ENCODE peak calls at places on chromosomes 3 and 15, in four cellular contexts. One of them, this sample, is unnamed.

GRCh38 chr3:45957606-45958005 is 14.3 kb downstream of the CXCR6 start:
- DNase-seq in HepG2: no peak
- DNase-seq in GM12878: no peak
- DNase-seq in SK-N-SH: no peak
- DNase-seq in this sample: no peak

GRCh38 chr3:4741404-4742307 is 237.6 kb upstream of the BHLHE40 start:
- DNase-seq in HepG2: peak; percentile 45
- DNase-seq in GM12878: no peak
- DNase-seq in SK-N-SH: no peak
- DNase-seq in this sample: no peak

GRCh38 chr3:33884204-33884561 is 85.8 kb downstream of the PDCD6IP start:
- DNase-seq in SK-N-SH: no peak
- DNase-seq in GM12878: no peak
- DNase-seq in HepG2: peak; percentile 26
- DNase-seq in this sample: no peak

GRCh38 chr3:195727596-195728195 is 6.9 kb downstream of the MUC20 start:
- DNase-seq in SK-N-SH: peak; percentile 62
- DNase-seq in HepG2: no peak
- DNase-seq in GM12878: no peak
- DNase-seq in this sample: no peak

GRCh38 chr3:101695779-101696372 is 9.4 kb upstream of the RPL24 start:
- DNase-seq in GM12878: no peak
- DNase-seq in HepG2: peak; percentile 67
- DNase-seq in SK-N-SH: peak; percentile 33
- DNase-seq in this sample: no peak

GRCh38 chr3:138284957-138285477 is 44.6 kb downstream of the NME9 start:
- DNase-seq in GM12878: no peak
- DNase-seq in HepG2: no peak
- DNase-seq in SK-N-SH: no peak
- DNase-seq in this sample: no peak

GRCh38 chr3:196080517-196080841 is 1.4 kb downstream of the TFRC start:
- DNase-seq in GM12878: no peak
- DNase-seq in HepG2: no peak
- DNase-seq in SK-N-SH: no peak
- DNase-seq in this sample: no peak

GRCh38 chr3:193240436-193240849 is 579 bp upstream of the PLAAT1 start:
- DNase-seq in GM12878: no peak
- DNase-seq in SK-N-SH: peak; percentile 55
- DNase-seq in HepG2: no peak
- DNase-seq in this sample: no peak

GRCh38 chr3:49519916-49520385 is 34.3 kb upstream of the BSN start:
- DNase-seq in SK-N-SH: no peak
- DNase-seq in GM12878: no peak
- DNase-seq in HepG2: no peak
- DNase-seq in this sample: no peak

GRCh38 chr3:162217603-162218002 is 721.0 kb downstream of the OTOL1 start:
- DNase-seq in GM12878: no peak
- DNase-seq in HepG2: no peak
- DNase-seq in SK-N-SH: no peak
- DNase-seq in this sample: no peak

GRCh38 chr15:56045068-56045748 is 51.8 kb upstream of the NEDD4 start:
- DNase-seq in SK-N-SH: no peak
- DNase-seq in GM12878: no peak
- DNase-seq in HepG2: no peak
- DNase-seq in this sample: no peak

GRCh38 chr3:142489572-142490323 is 41.9 kb upstream of the XRN1 start:
- DNase-seq in SK-N-SH: no peak
- DNase-seq in GM12878: no peak
- DNase-seq in HepG2: peak; percentile 9
- DNase-seq in this sample: no peak

GRCh38 chr3:167787440-167787839 is 51.9 kb downstream of the SERPINI1 start:
- DNase-seq in GM12878: no peak
- DNase-seq in HepG2: peak; percentile 4
- DNase-seq in SK-N-SH: peak; percentile 47
- DNase-seq in this sample: no peak

GRCh38 chr15:51579012-51579411 is 43.6 kb downstream of the DMXL2 start:
- DNase-seq in HepG2: no peak
- DNase-seq in GM12878: no peak
- DNase-seq in SK-N-SH: no peak
- DNase-seq in this sample: no peak

GRCh38 chr3:38316356-38317185 is 30.0 kb upstream of the XYLB start:
- DNase-seq in GM12878: no peak
- DNase-seq in SK-N-SH: no peak
- DNase-seq in HepG2: no peak
- DNase-seq in this sample: peak; percentile 38

GRCh38 chr15:88636654-88637053 is 2.2 kb upstream of the ISG20 start:
- DNase-seq in GM12878: no peak
- DNase-seq in SK-N-SH: no peak
- DNase-seq in HepG2: no peak
- DNase-seq in this sample: no peak

GRCh38 chr15:50993598-50993997 is 85.1 kb downstream of the AP4E1 start:
- DNase-seq in GM12878: no peak
- DNase-seq in SK-N-SH: no peak
- DNase-seq in HepG2: no peak
- DNase-seq in this sample: no peak

GRCh38 chr15:75042730-75043508 is 19.5 kb downstream of the PPCDC start:
- DNase-seq in HepG2: peak; percentile 93
- DNase-seq in GM12878: peak; percentile 100
- DNase-seq in SK-N-SH: peak; percentile 44
- DNase-seq in this sample: no peak

GRCh38 chr3:11356269-11356668 is 84.1 kb downstream of the ATG7 start:
- DNase-seq in SK-N-SH: no peak
- DNase-seq in GM12878: no peak
- DNase-seq in HepG2: no peak
- DNase-seq in this sample: no peak

GRCh38 chr3:133452603-133453313 is 52.9 kb downstream of the BFSP2 start:
- DNase-seq in HepG2: peak; percentile 78
- DNase-seq in SK-N-SH: no peak
- DNase-seq in GM12878: no peak
- DNase-seq in this sample: no peak

GRCh38 chr3:59818033-59818936 is 768.5 kb upstream of the CFAP20DC start:
- DNase-seq in SK-N-SH: no peak
- DNase-seq in GM12878: no peak
- DNase-seq in HepG2: no peak
- DNase-seq in this sample: no peak

GRCh38 chr15:101828774-101829173 is 16.8 kb downstream of the OR4F15 start:
- DNase-seq in SK-N-SH: no peak
- DNase-seq in GM12878: no peak
- DNase-seq in HepG2: no peak
- DNase-seq in this sample: no peak

DNA sequence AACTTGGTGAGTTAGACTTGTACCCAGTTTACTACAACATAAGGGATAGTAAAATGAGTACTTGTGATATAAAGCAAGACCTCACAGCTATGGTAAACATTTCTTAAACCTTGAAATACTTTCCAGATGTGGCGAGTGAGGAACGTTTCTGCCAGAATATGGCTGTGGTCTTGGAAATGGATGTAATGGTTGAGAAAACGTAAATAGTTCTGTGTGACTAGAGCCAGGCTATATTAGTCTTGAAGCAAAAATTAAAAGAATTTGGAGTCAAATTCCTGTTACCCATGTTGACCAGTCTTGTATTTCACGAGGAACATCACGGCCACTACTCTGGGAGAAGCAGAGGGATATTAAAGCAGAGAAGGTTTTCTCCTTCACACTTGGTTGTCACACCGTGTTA is 15.3 kb downstream of the OR4F15 start:
- DNase-seq in SK-N-SH: no peak
- DNase-seq in HepG2: no peak
- DNase-seq in GM12878: no peak
- DNase-seq in this sample: no peak
- TF ChIP-seq TCF12 in SK-N-SH: no peak
- TF ChIP-seq TCF12 in HepG2: no peak
- TF ChIP-seq TCF12 in GM12878: no peak
- TF ChIP-seq TCF12 in this sample: no peak

DNA sequence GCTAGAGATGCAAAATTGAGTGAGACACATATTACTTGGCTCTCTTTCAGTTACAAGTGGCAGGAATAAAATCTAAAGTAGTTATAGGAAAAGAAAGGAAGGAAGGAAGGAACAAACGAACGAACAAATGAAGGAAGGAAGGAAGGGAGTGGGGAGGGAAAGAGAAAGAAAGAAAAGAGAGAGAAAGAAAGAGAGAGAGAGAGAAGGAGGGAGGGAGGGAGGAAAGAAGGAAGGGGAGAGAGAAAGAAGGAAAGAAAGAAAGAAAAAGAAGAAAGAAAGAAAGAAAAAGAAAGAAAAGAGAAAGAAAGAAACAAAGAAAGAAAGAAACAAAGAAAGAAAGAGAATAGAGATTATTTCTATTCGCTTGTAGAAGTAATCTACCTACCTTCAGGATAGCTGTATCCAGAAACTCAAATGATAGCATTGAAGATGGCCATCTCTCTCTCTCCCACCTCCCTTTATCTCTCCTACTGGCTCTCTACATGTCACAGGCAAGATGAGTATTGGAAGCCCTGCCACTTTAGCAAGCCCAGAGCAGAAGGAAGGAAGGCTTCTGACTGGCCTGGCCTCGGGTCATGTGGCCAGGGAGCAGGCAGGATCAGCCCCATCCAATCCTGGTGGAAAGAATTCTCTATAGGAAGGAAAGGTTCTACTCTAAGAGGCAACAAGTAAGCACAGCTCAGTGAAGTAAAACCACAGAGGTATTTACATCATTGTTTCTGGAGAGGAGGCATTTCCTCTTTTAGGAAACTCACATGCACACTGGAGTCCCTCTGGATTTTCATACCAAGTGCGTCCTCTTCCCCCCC is 229.8 kb upstream of the TLE3 start:
- DNase-seq in HepG2: no peak
- DNase-seq in GM12878: no peak
- DNase-seq in SK-N-SH: no peak
- DNase-seq in this sample: peak; percentile 39
- TF ChIP-seq TCF12 in HepG2: no peak
- TF ChIP-seq TCF12 in GM12878: no peak
- TF ChIP-seq TCF12 in SK-N-SH: no peak
- TF ChIP-seq TCF12 in this sample: no peak

DNA sequence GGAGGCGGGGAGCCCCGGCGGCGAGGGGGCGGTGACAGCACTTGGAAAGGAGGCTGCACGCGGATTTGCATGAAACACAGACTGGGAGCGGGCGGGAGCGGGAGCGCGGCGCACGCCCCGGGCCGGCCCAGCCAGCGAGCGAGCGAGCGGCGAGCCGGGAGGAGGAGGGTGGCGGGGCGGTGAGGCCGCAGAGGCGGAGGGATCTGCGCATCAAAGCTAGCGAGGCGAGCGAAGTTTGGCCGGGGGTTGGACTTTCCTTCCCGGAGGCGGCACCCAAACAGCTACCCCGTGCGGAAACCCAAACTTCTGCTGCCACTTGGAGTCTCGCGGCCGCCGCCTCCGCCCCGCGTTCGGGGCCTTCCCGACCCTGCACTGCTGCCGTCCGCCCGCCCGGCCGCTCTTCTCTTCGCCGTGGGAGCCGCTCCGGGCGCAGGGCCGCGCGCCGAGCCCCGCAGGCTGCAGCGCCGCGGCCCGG is at the start of gene SMAD3:
- DNase-seq in HepG2: peak; percentile 86
- DNase-seq in GM12878: no peak
- DNase-seq in SK-N-SH: peak; percentile 94
- DNase-seq in this sample: peak; percentile 66
- TF ChIP-seq TCF12 in HepG2: no peak
- TF ChIP-seq TCF12 in GM12878: peak; percentile 28
- TF ChIP-seq TCF12 in SK-N-SH: peak; percentile 6
- TF ChIP-seq TCF12 in this sample: no peak

DNA sequence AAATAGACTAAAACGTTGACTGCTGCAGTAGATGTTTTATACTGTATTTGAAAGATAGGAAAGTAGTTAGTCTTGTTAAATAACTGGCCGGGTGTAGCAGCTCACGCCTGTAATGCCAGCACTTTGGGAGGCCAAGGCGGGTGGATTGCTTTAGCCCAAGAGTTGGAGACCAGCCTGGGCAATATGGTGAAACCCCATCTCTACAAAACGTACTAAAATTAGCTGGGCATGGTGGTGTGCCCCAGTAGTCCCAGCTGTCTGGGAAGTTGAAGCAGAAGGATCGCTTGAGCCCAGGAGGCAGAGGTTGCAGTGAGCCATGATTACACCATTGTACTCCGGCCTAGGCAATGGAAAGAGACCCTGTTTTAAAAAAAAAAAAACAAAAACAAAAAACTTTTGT is 60.5 kb upstream of the ULK4 start:
- DNase-seq in SK-N-SH: no peak
- DNase-seq in HepG2: no peak
- DNase-seq in GM12878: no peak
- DNase-seq in this sample: no peak
- TF ChIP-seq TCF12 in SK-N-SH: no peak
- TF ChIP-seq TCF12 in HepG2: no peak
- TF ChIP-seq TCF12 in GM12878: no peak
- TF ChIP-seq TCF12 in this sample: no peak

GRCh38 chr3:24475945-24476344 is 18.7 kb downstream of the THRB start:
- DNase-seq in HepG2: no peak
- DNase-seq in GM12878: no peak
- DNase-seq in SK-N-SH: no peak
- DNase-seq in this sample: no peak

GRCh38 chr3:24470277-24470676 is 24.4 kb downstream of the THRB start:
- DNase-seq in HepG2: no peak
- DNase-seq in GM12878: no peak
- DNase-seq in SK-N-SH: no peak
- DNase-seq in this sample: no peak

GRCh38 chr3:24474862-24475261 is 19.8 kb downstream of the THRB start:
- DNase-seq in SK-N-SH: no peak
- DNase-seq in GM12878: no peak
- DNase-seq in HepG2: no peak
- DNase-seq in this sample: no peak

GRCh38 chr3:24471480-24471879 is 23.2 kb downstream of the THRB start:
- DNase-seq in GM12878: no peak
- DNase-seq in SK-N-SH: no peak
- DNase-seq in HepG2: no peak
- DNase-seq in this sample: no peak

GRCh38 chr3:24472358-24472757 is 22.3 kb downstream of the THRB start:
- DNase-seq in SK-N-SH: no peak
- DNase-seq in GM12878: no peak
- DNase-seq in HepG2: no peak
- DNase-seq in this sample: no peak
- TF ChIP-seq TCF12 in SK-N-SH: no peak
- TF ChIP-seq TCF12 in GM12878: no peak
- TF ChIP-seq TCF12 in HepG2: no peak
- TF ChIP-seq TCF12 in this sample: no peak

GRCh38 chr3:69444980-69445379 is 59.1 kb upstream of the FRMD4B start:
- DNase-seq in GM12878: no peak
- DNase-seq in SK-N-SH: no peak
- DNase-seq in HepG2: no peak
- DNase-seq in this sample: no peak
- TF ChIP-seq TCF12 in GM12878: no peak
- TF ChIP-seq TCF12 in SK-N-SH: no peak
- TF ChIP-seq TCF12 in HepG2: no peak
- TF ChIP-seq TCF12 in this sample: no peak

DNA sequence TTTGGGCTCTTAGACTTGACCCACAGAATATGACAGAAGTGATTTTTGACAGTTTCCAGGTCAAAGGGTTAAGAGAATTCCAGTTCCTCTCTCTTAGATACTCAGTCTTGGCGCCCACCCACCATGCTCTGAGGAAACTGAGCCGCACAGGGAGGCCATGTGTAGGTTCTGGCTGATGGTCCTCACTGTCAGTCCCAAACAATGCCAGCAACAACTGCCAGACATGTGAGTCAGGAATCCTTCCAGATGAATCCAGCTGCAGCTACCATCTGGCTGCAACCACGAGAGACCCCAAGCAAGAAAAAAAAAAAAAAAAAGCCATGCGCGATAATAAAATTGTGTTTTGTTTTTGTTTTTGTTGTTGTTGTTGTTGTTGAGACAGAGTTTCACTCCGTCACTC is 326.6 kb downstream of the MAGI1 start:
- DNase-seq in GM12878: no peak
- DNase-seq in HepG2: no peak
- DNase-seq in SK-N-SH: no peak
- DNase-seq in this sample: no peak
- TF ChIP-seq TCF12 in GM12878: no peak
- TF ChIP-seq TCF12 in HepG2: no peak
- TF ChIP-seq TCF12 in SK-N-SH: no peak
- TF ChIP-seq TCF12 in this sample: no peak

GRCh38 chr3:39379778-39380155 is 3.4 kb upstream of the SLC25A38 start:
- DNase-seq in GM12878: no peak
- DNase-seq in HepG2: no peak
- DNase-seq in SK-N-SH: no peak
- DNase-seq in this sample: no peak
- TF ChIP-seq TCF12 in GM12878: no peak
- TF ChIP-seq TCF12 in HepG2: no peak
- TF ChIP-seq TCF12 in SK-N-SH: no peak
- TF ChIP-seq TCF12 in this sample: no peak

This sample was measured in H1.